ENCODE peak calls at places on chromosomes 2 and 18, in ten cellular contexts. N is lower lobe of right lung, B is RWPE2, P is uterus, D is HCT116, J is A549, C is tibial nerve, G is AG04450, F is colonic mucosa, I is tibial artery. R is an unnamed sample.

GRCh38 chr18:79965119-79965902 is 868 bp downstream of the HSBP1L1 start:
- DNase-seq in N (peak; percentile 73), B (no peak), P (no peak), D (no peak), J (peak; percentile 44), C (no peak), G (peak; percentile 55), F (peak; percentile 82), I (no peak), R (peak; percentile 68)

GRCh38 chr18:30987479-30988241 is 54.9 kb downstream of the DSC3 start:
- DNase-seq in N (peak; percentile 55), B (peak; percentile 97), P (no peak), D (peak; percentile 83), J (peak; percentile 28), C (no peak), G (no peak), F (peak; percentile 76), I (no peak), R (peak; percentile 73)

GRCh38 chr18:50836521-50836957 is 16.7 kb upstream of the MRO start:
- DNase-seq in N (no peak), B (no peak), P (no peak), D (no peak), J (no peak), C (no peak), G (no peak), F (no peak), I (no peak), R (peak; percentile 64)

GRCh38 chr2:119308793-119309330 is 57.8 kb downstream of the C2orf76 start:
- DNase-seq in N (no peak), B (no peak), P (no peak), D (no peak), J (no peak), C (no peak), G (no peak), F (no peak), I (no peak), R (no peak)

GRCh38 chr2:190534310-190535118 is at the start of gene NEMP2:
- DNase-seq in N (peak; percentile 91), B (peak; percentile 76), P (peak; percentile 73), D (no peak), J (peak; percentile 52), C (peak; percentile 55), G (no peak), F (peak; percentile 83), I (peak; percentile 70), R (peak; percentile 77)

GRCh38 chr2:179622122-179622521 is 239.3 kb downstream of the ZNF385B start:
- DNase-seq in N (no peak), B (no peak), P (no peak), D (no peak), J (no peak), C (no peak), G (no peak), F (no peak), I (no peak), R (no peak)

GRCh38 chr2:158529379-158530110 is 72.8 kb downstream of the PKP4 start:
- DNase-seq in N (no peak), B (no peak), P (no peak), D (no peak), J (no peak), C (no peak), G (peak; percentile 23), F (no peak), I (no peak), R (no peak)

GRCh38 chr2:15096873-15097272 is 464.3 kb downstream of the NBAS start:
- DNase-seq in N (no peak), B (no peak), P (no peak), D (no peak), J (no peak), C (no peak), G (no peak), F (no peak), I (no peak), R (no peak)

GRCh38 chr18:79489900-79490592 is 94.3 kb downstream of the NFATC1 start:
- DNase-seq in N (peak; percentile 31), B (peak; percentile 47), P (no peak), D (no peak), J (no peak), C (no peak), G (no peak), F (no peak), I (no peak), R (no peak)

GRCh38 chr2:70360661-70361316 is 58.9 kb upstream of the FAM136A start:
- DNase-seq in N (no peak), B (no peak), P (no peak), D (peak; percentile 58), J (no peak), C (no peak), G (no peak), F (no peak), I (no peak), R (peak; percentile 82)

DNA sequence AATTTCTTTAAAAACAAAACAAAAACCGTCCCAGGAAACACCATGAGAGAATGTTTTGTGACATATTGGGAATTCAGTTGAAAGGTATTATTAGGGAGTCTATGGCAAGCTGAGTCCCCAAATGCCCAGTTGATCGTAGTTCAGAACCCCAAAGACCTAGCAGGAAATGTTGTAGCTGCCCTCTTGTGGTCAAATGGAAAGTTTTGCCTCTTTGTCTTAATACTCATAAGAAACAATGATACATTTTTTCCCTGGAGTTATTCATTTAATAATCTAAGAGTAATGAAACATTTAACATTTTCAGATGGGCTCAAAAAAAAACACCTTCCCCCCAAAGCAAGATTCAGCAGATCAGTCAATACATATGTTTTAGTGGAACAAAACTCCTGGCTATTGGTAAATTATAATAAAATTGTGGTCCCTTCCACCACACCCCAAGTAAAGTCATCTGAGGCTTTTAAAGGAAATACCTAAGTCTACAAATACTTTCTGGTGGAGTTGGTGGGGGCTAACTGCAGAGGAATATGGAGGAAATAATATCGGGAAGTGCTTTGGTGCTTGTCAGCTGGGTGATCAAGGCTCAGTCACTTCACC is 37.8 kb upstream of the EFEMP1 start:
- DNase-seq in N (no peak), B (no peak), P (peak; percentile 23), D (peak; percentile 50), J (peak; percentile 43), C (peak; percentile 52), G (peak; percentile 21), F (no peak), I (no peak), R (peak; percentile 38)
- H3K27ac ChIP-seq in N (no peak overlapping the region), B (peak overlapping the region; percentile 87), P (no peak overlapping the region), D (no peak overlapping the region), J (peak overlapping the region; percentile 67), C (no peak overlapping the region), G (no peak overlapping the region), F (no peak overlapping the region), I (no peak overlapping the region), R (no peak overlapping the region)

DNA sequence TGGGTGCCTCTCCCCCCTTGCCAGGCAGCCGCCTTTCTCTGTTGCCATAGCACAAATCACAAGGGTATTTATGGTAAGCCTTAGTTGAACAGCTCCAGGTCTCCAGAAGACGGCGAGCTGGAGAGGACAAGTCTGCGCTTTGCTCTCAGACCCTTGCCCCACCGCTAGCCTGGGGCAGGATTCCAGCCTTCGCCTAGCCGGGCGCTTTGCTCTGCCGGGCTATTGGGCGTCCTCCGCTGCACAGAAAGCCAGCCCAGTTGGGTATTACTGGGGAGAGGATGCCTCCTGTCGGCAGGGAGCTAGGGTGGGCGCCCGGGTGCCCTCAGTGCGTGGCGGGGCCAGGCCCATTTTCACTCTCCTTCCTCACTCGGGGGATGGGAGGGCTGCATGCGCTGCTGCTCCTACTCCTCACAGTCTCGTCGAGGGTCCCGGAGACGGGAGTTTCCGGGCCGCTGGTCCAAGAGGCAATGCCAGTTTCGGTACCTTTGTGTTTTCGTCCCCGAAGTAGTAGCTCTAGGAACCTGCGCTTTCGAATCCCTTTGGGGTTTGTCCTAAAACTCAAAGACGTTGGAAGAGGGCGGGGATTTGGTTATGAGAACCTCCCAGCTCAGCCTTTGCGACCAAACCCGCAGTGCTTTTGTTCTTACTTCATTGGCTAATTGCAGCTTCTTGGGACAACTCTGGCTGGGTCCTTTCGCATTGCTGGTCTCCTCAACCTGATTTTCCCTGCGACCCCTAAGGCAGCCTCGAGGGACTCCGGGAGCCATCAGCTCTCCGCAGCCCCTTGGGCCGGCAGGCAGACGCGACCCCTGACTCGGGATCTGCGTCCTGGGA is 3.6 kb upstream of the DLX2 start:
- DNase-seq in N (no peak), B (no peak), P (no peak), D (no peak), J (peak; percentile 82), C (no peak), G (no peak), F (no peak), I (no peak), R (no peak)
- TF ChIP-seq CTCF in N (peak; percentile 32), B (peak; percentile 56), P (no peak), D (no peak), J (peak; percentile 67), C (peak; percentile 40), G (peak; percentile 56), F (no peak), I (peak; percentile 15), R (peak; percentile 54)

DNA sequence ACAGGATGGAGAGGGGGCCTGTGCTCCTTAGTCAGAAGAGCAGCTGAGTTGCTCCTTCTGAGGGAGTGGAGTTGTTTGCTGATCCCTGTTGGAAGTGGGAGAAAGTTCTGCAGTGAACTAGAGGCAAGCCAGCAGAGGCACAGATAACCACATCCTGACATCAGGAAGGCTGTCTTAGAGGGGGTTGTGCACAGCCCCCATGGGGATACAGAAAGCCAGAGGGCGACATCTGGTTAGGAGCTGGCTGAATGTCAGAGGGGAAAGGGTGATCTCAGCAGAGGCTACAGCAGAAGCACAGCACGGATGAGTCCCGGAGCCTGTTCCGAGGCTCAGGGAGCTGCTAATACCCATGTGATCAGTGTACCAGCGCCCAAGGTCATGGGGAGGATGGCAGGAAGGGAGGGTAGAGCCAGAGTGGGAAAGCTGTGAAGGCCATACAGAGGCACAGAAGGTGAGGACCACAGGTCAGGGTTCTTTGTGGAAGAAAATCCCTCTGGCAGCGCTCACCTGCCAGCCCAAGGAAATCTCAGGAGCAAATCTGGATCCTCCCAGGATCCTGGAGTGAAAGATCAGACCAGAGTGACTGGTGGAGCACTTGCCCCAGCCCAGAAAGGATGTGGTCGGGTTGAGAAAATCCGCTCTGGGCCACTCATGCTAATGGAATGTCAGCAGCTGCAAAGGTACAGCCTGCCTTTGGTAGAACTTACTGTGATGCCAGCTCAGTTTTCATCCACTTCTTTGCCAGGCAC is 111.8 kb downstream of the STPG4 start:
- DNase-seq in N (no peak), B (peak; percentile 92), P (peak; percentile 63), D (peak; percentile 83), J (peak; percentile 96), C (peak; percentile 34), G (peak; percentile 85), F (no peak), I (no peak), R (peak; percentile 98)
- H3K27ac ChIP-seq in N (peak overlapping the region; percentile 79), B (peak overlapping the region; percentile 98), P (peak overlapping the region; percentile 66), D (peak overlapping the region; percentile 96), J (peak overlapping the region; percentile 97), C (peak overlapping the region; percentile 83), G (peak overlapping the region; percentile 99), F (peak overlapping the region; percentile 8), I (peak overlapping the region; percentile 75), R (peak overlapping the region; percentile 97)

DNA sequence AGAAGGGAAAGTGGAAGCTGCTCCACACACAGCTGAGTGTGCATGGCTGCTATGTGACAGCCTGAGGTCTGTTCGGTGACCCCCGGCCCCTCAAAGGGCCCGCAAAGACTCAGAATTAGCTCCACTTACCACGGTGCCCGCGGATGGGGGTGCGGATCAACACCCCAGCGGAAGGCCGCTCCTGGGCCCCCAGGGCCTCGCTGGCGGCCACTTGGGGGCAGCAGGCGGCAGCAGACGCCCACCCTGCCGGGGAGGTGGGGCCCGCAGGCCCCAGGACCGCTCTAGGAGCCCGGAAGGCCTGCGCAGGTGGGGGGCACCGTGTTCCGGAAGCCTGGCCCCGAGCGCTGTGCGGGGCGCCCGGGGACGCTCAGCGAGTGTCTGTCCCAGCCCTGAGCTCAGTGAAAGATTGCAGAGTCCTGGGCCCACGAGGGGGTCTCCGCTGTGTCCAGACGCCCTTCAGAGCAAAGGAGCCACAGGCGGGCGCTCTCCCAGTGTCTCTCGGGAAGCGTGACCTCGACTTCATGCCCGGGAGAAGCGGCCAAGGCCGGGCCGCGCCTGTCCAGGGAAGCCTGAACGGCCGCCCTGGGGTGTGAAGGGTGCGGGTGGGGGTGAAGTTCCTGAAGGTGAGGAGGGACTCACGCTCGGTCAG is 118.6 kb downstream of the VAPA start:
- DNase-seq in N (no peak), B (no peak), P (peak; percentile 18), D (no peak), J (no peak), C (no peak), G (no peak), F (no peak), I (no peak), R (no peak)
- TF ChIP-seq CTCF in N (peak; percentile 56), B (no peak), P (no peak), D (no peak), J (no peak), C (peak; percentile 48), G (peak; percentile 27), F (no peak), I (peak; percentile 25), R (no peak)

R was measured in RWPE1.